ENCODE peak calls at places on chromosomes 2 and 18, in eight cellular contexts. One of them, this sample, is unnamed.

GRCh38 chr2:174331731-174332606 is 2.8 kb upstream of the SP9 start:
- DNase-seq in Kasumi-1: no peak
- DNase-seq in NCI-H1436: peak
- DNase-seq in esophagus squamous epithelium: no peak
- DNase-seq in amniotic stem cell: no peak
- DNase-seq in Ammon's horn: no peak
- DNase-seq in kidney tubule cell: no peak
- DNase-seq in kidney epithelial cell: no peak
- DNase-seq in this sample: no peak

GRCh38 chr18:36186461-36187137 is 698 bp upstream of the MOCOS start:
- DNase-seq in Kasumi-1: peak
- DNase-seq in NCI-H1436: no peak
- DNase-seq in esophagus squamous epithelium: no peak
- DNase-seq in amniotic stem cell: no peak
- DNase-seq in Ammon's horn: no peak
- DNase-seq in kidney tubule cell: peak
- DNase-seq in kidney epithelial cell: no peak
- DNase-seq in this sample: peak

GRCh38 chr18:21897811-21898210 is 157.2 kb downstream of the MIB1 start:
- DNase-seq in Kasumi-1: peak
- DNase-seq in NCI-H1436: peak
- DNase-seq in esophagus squamous epithelium: no peak
- DNase-seq in amniotic stem cell: no peak
- DNase-seq in Ammon's horn: peak
- DNase-seq in kidney tubule cell: peak
- DNase-seq in kidney epithelial cell: no peak
- DNase-seq in this sample: peak

GRCh38 chr2:38239452-38239851 is 137.6 kb downstream of the ATL2 start:
- DNase-seq in Kasumi-1: no peak
- DNase-seq in NCI-H1436: no peak
- DNase-seq in esophagus squamous epithelium: no peak
- DNase-seq in amniotic stem cell: no peak
- DNase-seq in Ammon's horn: no peak
- DNase-seq in kidney tubule cell: peak
- DNase-seq in kidney epithelial cell: peak
- DNase-seq in this sample: no peak

GRCh38 chr2:13006407-13006806 is 289.7 kb downstream of the TRIB2 start:
- DNase-seq in Kasumi-1: no peak
- DNase-seq in NCI-H1436: no peak
- DNase-seq in esophagus squamous epithelium: no peak
- DNase-seq in amniotic stem cell: no peak
- DNase-seq in Ammon's horn: no peak
- DNase-seq in kidney tubule cell: no peak
- DNase-seq in kidney epithelial cell: no peak
- DNase-seq in this sample: peak

GRCh38 chr18:9066358-9066757 is 36.1 kb upstream of the NDUFV2 start:
- DNase-seq in Kasumi-1: no peak
- DNase-seq in NCI-H1436: no peak
- DNase-seq in esophagus squamous epithelium: no peak
- DNase-seq in amniotic stem cell: no peak
- DNase-seq in Ammon's horn: no peak
- DNase-seq in kidney tubule cell: no peak
- DNase-seq in kidney epithelial cell: no peak
- DNase-seq in this sample: no peak

GRCh38 chr18:74331404-74331803 is 15.8 kb downstream of the C18orf63 start:
- DNase-seq in Kasumi-1: peak
- DNase-seq in NCI-H1436: no peak
- DNase-seq in esophagus squamous epithelium: no peak
- DNase-seq in amniotic stem cell: no peak
- DNase-seq in Ammon's horn: peak
- DNase-seq in kidney tubule cell: peak
- DNase-seq in kidney epithelial cell: no peak
- DNase-seq in this sample: peak

GRCh38 chr2:54669677-54670484 is 53.6 kb upstream of the EML6 start:
- DNase-seq in Kasumi-1: peak
- DNase-seq in NCI-H1436: no peak
- DNase-seq in esophagus squamous epithelium: no peak
- DNase-seq in amniotic stem cell: no peak
- DNase-seq in Ammon's horn: peak
- DNase-seq in kidney tubule cell: no peak
- DNase-seq in kidney epithelial cell: no peak
- DNase-seq in this sample: no peak

GRCh38 chr2:159615936-159616733 is at the start of gene BAZ2B:
- DNase-seq in Kasumi-1: peak
- DNase-seq in NCI-H1436: peak
- DNase-seq in esophagus squamous epithelium: no peak
- DNase-seq in amniotic stem cell: peak
- DNase-seq in Ammon's horn: peak
- DNase-seq in kidney tubule cell: peak
- DNase-seq in kidney epithelial cell: peak
- DNase-seq in this sample: peak

GRCh38 chr2:63494968-63495367 is 93.3 kb downstream of the WDPCP start:
- DNase-seq in Kasumi-1: no peak
- DNase-seq in NCI-H1436: no peak
- DNase-seq in esophagus squamous epithelium: no peak
- DNase-seq in amniotic stem cell: no peak
- DNase-seq in Ammon's horn: no peak
- DNase-seq in kidney tubule cell: no peak
- DNase-seq in kidney epithelial cell: no peak
- DNase-seq in this sample: no peak

GRCh38 chr2:43323810-43324588 is 97.6 kb upstream of the ZFP36L2 start:
- DNase-seq in Kasumi-1: no peak
- DNase-seq in NCI-H1436: no peak
- DNase-seq in esophagus squamous epithelium: no peak
- DNase-seq in amniotic stem cell: no peak
- DNase-seq in Ammon's horn: no peak
- DNase-seq in kidney tubule cell: no peak
- DNase-seq in kidney epithelial cell: no peak
- DNase-seq in this sample: no peak

GRCh38 chr2:174972924-174973323 is 32.3 kb downstream of the CHN1 start:
- DNase-seq in Kasumi-1: no peak
- DNase-seq in NCI-H1436: no peak
- DNase-seq in esophagus squamous epithelium: no peak
- DNase-seq in amniotic stem cell: peak
- DNase-seq in Ammon's horn: no peak
- DNase-seq in kidney tubule cell: peak
- DNase-seq in kidney epithelial cell: no peak
- DNase-seq in this sample: no peak

GRCh38 chr2:213932-214693 is 49.7 kb downstream of the SH3YL1 start:
- DNase-seq in Kasumi-1: no peak
- DNase-seq in NCI-H1436: no peak
- DNase-seq in esophagus squamous epithelium: no peak
- DNase-seq in amniotic stem cell: no peak
- DNase-seq in Ammon's horn: peak
- DNase-seq in kidney tubule cell: no peak
- DNase-seq in kidney epithelial cell: no peak
- DNase-seq in this sample: no peak

GRCh38 chr18:36162981-36163380 is 24.3 kb upstream of the MOCOS start:
- DNase-seq in Kasumi-1: no peak
- DNase-seq in NCI-H1436: no peak
- DNase-seq in esophagus squamous epithelium: no peak
- DNase-seq in amniotic stem cell: no peak
- DNase-seq in Ammon's horn: no peak
- DNase-seq in kidney tubule cell: no peak
- DNase-seq in kidney epithelial cell: no peak
- DNase-seq in this sample: no peak

GRCh38 chr2:235000426-235001236 is 48.8 kb downstream of the SH3BP4 start:
- DNase-seq in Kasumi-1: no peak
- DNase-seq in NCI-H1436: no peak
- DNase-seq in esophagus squamous epithelium: no peak
- DNase-seq in amniotic stem cell: no peak
- DNase-seq in Ammon's horn: no peak
- DNase-seq in kidney tubule cell: no peak
- DNase-seq in kidney epithelial cell: no peak
- DNase-seq in this sample: peak

GRCh38 chr18:23384778-23385736 is 68.0 kb upstream of the RIOK3 start:
- DNase-seq in Kasumi-1: no peak
- DNase-seq in NCI-H1436: no peak
- DNase-seq in esophagus squamous epithelium: no peak
- DNase-seq in amniotic stem cell: no peak
- DNase-seq in Ammon's horn: no peak
- DNase-seq in kidney tubule cell: no peak
- DNase-seq in kidney epithelial cell: no peak
- DNase-seq in this sample: no peak

GRCh38 chr2:144230452-144231085 is 289.4 kb downstream of the ZEB2 start:
- DNase-seq in Kasumi-1: peak
- DNase-seq in NCI-H1436: no peak
- DNase-seq in esophagus squamous epithelium: no peak
- DNase-seq in amniotic stem cell: no peak
- DNase-seq in Ammon's horn: no peak
- DNase-seq in kidney tubule cell: peak
- DNase-seq in kidney epithelial cell: peak
- DNase-seq in this sample: peak

GRCh38 chr2:24359701-24360049 is 661 bp downstream of the ITSN2 start:
- DNase-seq in Kasumi-1: no peak
- DNase-seq in NCI-H1436: no peak
- DNase-seq in esophagus squamous epithelium: no peak
- DNase-seq in amniotic stem cell: no peak
- DNase-seq in Ammon's horn: peak
- DNase-seq in kidney tubule cell: peak
- DNase-seq in kidney epithelial cell: no peak
- DNase-seq in this sample: peak

GRCh38 chr2:175414872-175415487 is 233.5 kb upstream of the ATP5MC3 start:
- DNase-seq in Kasumi-1: peak
- DNase-seq in NCI-H1436: peak
- DNase-seq in esophagus squamous epithelium: no peak
- DNase-seq in amniotic stem cell: peak
- DNase-seq in Ammon's horn: peak
- DNase-seq in kidney tubule cell: peak
- DNase-seq in kidney epithelial cell: peak
- DNase-seq in this sample: peak

GRCh38 chr2:206642075-206643025 is at the start of gene FAM237A:
- DNase-seq in Kasumi-1: no peak
- DNase-seq in NCI-H1436: no peak
- DNase-seq in esophagus squamous epithelium: no peak
- DNase-seq in amniotic stem cell: peak
- DNase-seq in Ammon's horn: peak
- DNase-seq in kidney tubule cell: peak
- DNase-seq in kidney epithelial cell: peak
- DNase-seq in this sample: peak

GRCh38 chr2:54148391-54148790 is 33.0 kb downstream of the ACYP2 start:
- DNase-seq in Kasumi-1: no peak
- DNase-seq in NCI-H1436: no peak
- DNase-seq in esophagus squamous epithelium: no peak
- DNase-seq in amniotic stem cell: no peak
- DNase-seq in Ammon's horn: no peak
- DNase-seq in kidney tubule cell: no peak
- DNase-seq in kidney epithelial cell: no peak
- DNase-seq in this sample: no peak

GRCh38 chr18:35085450-35086032 is 44.3 kb downstream of the MAPRE2 start:
- DNase-seq in Kasumi-1: no peak
- DNase-seq in NCI-H1436: no peak
- DNase-seq in esophagus squamous epithelium: no peak
- DNase-seq in amniotic stem cell: no peak
- DNase-seq in Ammon's horn: no peak
- DNase-seq in kidney tubule cell: peak
- DNase-seq in kidney epithelial cell: no peak
- DNase-seq in this sample: no peak

GRCh38 chr2:119282966-119283511 is 59.4 kb downstream of the STEAP3 start:
- DNase-seq in Kasumi-1: no peak
- DNase-seq in NCI-H1436: no peak
- DNase-seq in esophagus squamous epithelium: no peak
- DNase-seq in amniotic stem cell: no peak
- DNase-seq in Ammon's horn: peak
- DNase-seq in kidney tubule cell: no peak
- DNase-seq in kidney epithelial cell: no peak
- DNase-seq in this sample: no peak

GRCh38 chr18:11532758-11533512 is 76.5 kb upstream of the SLC35G4 start:
- DNase-seq in Kasumi-1: no peak
- DNase-seq in NCI-H1436: no peak
- DNase-seq in esophagus squamous epithelium: no peak
- DNase-seq in amniotic stem cell: no peak
- DNase-seq in Ammon's horn: no peak
- DNase-seq in kidney tubule cell: no peak
- DNase-seq in kidney epithelial cell: no peak
- DNase-seq in this sample: no peak

GRCh38 chr2:73759287-73759764 is 20.6 kb downstream of the DUSP11 start:
- DNase-seq in Kasumi-1: no peak
- DNase-seq in NCI-H1436: no peak
- DNase-seq in esophagus squamous epithelium: no peak
- DNase-seq in amniotic stem cell: no peak
- DNase-seq in Ammon's horn: no peak
- DNase-seq in kidney tubule cell: no peak
- DNase-seq in kidney epithelial cell: no peak
- DNase-seq in this sample: no peak

GRCh38 chr2:184562532-184562931 is 35.8 kb upstream of the ZNF804A start:
- DNase-seq in Kasumi-1: peak
- DNase-seq in NCI-H1436: no peak
- DNase-seq in esophagus squamous epithelium: no peak
- DNase-seq in amniotic stem cell: peak
- DNase-seq in Ammon's horn: peak
- DNase-seq in kidney tubule cell: no peak
- DNase-seq in kidney epithelial cell: no peak
- DNase-seq in this sample: no peak

GRCh38 chr18:48408727-48409590 is at the start of gene ZBTB7C:
- DNase-seq in Kasumi-1: no peak
- DNase-seq in NCI-H1436: peak
- DNase-seq in esophagus squamous epithelium: no peak
- DNase-seq in amniotic stem cell: no peak
- DNase-seq in Ammon's horn: peak
- DNase-seq in kidney tubule cell: peak
- DNase-seq in kidney epithelial cell: no peak
- DNase-seq in this sample: peak

This sample was measured in DMS53.